ENCODE peak calls at places on chromosome 17, in six cellular contexts. One of them, this sample, is unnamed.
A peak's percentile ranks its signal among the peaks of the same experiment; 100 is the strongest.

GRCh38 chr17:66965801-66966528 is 1.5 kb downstream of the CACNG4 start:
- DNase-seq in adrenal gland: no peak
- DNase-seq in cardiac fibroblast: no peak
- DNase-seq in brain microvascular endothelial cell: no peak
- DNase-seq in astrocyte of the spinal cord: no peak
- DNase-seq in breast epithelium: no peak
- DNase-seq in this sample: no peak

GRCh38 chr17:80187493-80187892 is 17.7 kb downstream of the CARD14 start:
- DNase-seq in adrenal gland: peak; percentile 91
- DNase-seq in cardiac fibroblast: peak; percentile 64
- DNase-seq in brain microvascular endothelial cell: no peak
- DNase-seq in astrocyte of the spinal cord: no peak
- DNase-seq in breast epithelium: peak; percentile 70
- DNase-seq in this sample: no peak

GRCh38 chr17:59361386-59361785 is 29.9 kb downstream of the YPEL2 start:
- DNase-seq in adrenal gland: peak; percentile 43
- DNase-seq in cardiac fibroblast: peak; percentile 87
- DNase-seq in brain microvascular endothelial cell: peak; percentile 94
- DNase-seq in astrocyte of the spinal cord: peak; percentile 52
- DNase-seq in breast epithelium: no peak
- DNase-seq in this sample: no peak

GRCh38 chr17:72702136-72702735 is 390.3 kb downstream of the SLC39A11 start:
- DNase-seq in adrenal gland: no peak
- DNase-seq in cardiac fibroblast: peak; percentile 55
- DNase-seq in brain microvascular endothelial cell: no peak
- DNase-seq in astrocyte of the spinal cord: peak; percentile 74
- DNase-seq in breast epithelium: no peak
- DNase-seq in this sample: no peak

GRCh38 chr17:12415031-12415430 is 250.7 kb upstream of the MYOCD start:
- DNase-seq in adrenal gland: no peak
- DNase-seq in cardiac fibroblast: peak; percentile 14
- DNase-seq in brain microvascular endothelial cell: peak; percentile 88
- DNase-seq in astrocyte of the spinal cord: peak; percentile 80
- DNase-seq in breast epithelium: no peak
- DNase-seq in this sample: no peak

GRCh38 chr17:6494239-6494941 is 50.1 kb downstream of the PIMREG start:
- DNase-seq in adrenal gland: no peak
- DNase-seq in cardiac fibroblast: no peak
- DNase-seq in brain microvascular endothelial cell: no peak
- DNase-seq in astrocyte of the spinal cord: no peak
- DNase-seq in breast epithelium: no peak
- DNase-seq in this sample: no peak

GRCh38 chr17:3603119-3603869 is 5.9 kb downstream of the TRPV1 start:
- DNase-seq in adrenal gland: no peak
- DNase-seq in cardiac fibroblast: peak; percentile 56
- DNase-seq in brain microvascular endothelial cell: peak; percentile 38
- DNase-seq in astrocyte of the spinal cord: peak; percentile 40
- DNase-seq in breast epithelium: no peak
- DNase-seq in this sample: no peak

GRCh38 chr17:74598346-74599022 is 6.4 kb upstream of the CD300LD start:
- DNase-seq in adrenal gland: no peak
- DNase-seq in cardiac fibroblast: no peak
- DNase-seq in brain microvascular endothelial cell: no peak
- DNase-seq in astrocyte of the spinal cord: no peak
- DNase-seq in breast epithelium: no peak
- DNase-seq in this sample: no peak

GRCh38 chr17:1070411-1070810 is 73.5 kb downstream of the TIMM22 start:
- DNase-seq in adrenal gland: no peak
- DNase-seq in cardiac fibroblast: no peak
- DNase-seq in brain microvascular endothelial cell: no peak
- DNase-seq in astrocyte of the spinal cord: no peak
- DNase-seq in breast epithelium: no peak
- DNase-seq in this sample: no peak

GRCh38 chr17:64786337-64786736 is 124.2 kb upstream of the SMURF2 start:
- DNase-seq in adrenal gland: no peak
- DNase-seq in cardiac fibroblast: no peak
- DNase-seq in brain microvascular endothelial cell: no peak
- DNase-seq in astrocyte of the spinal cord: no peak
- DNase-seq in breast epithelium: no peak
- DNase-seq in this sample: no peak

GRCh38 chr17:7476474-7476873 is 3.0 kb downstream of the ZBTB4 start:
- DNase-seq in adrenal gland: peak; percentile 53
- DNase-seq in cardiac fibroblast: peak; percentile 31
- DNase-seq in brain microvascular endothelial cell: no peak
- DNase-seq in astrocyte of the spinal cord: peak; percentile 46
- DNase-seq in breast epithelium: no peak
- DNase-seq in this sample: no peak

GRCh38 chr17:50316016-50316587 is 29.8 kb upstream of the XYLT2 start:
- DNase-seq in adrenal gland: no peak
- DNase-seq in cardiac fibroblast: no peak
- DNase-seq in brain microvascular endothelial cell: no peak
- DNase-seq in astrocyte of the spinal cord: no peak
- DNase-seq in breast epithelium: no peak
- DNase-seq in this sample: no peak

GRCh38 chr17:36632916-36633846 is 31.8 kb downstream of the MRM1 start:
- DNase-seq in adrenal gland: no peak
- DNase-seq in cardiac fibroblast: no peak
- DNase-seq in brain microvascular endothelial cell: no peak
- DNase-seq in astrocyte of the spinal cord: no peak
- DNase-seq in breast epithelium: no peak
- DNase-seq in this sample: no peak

GRCh38 chr17:29376667-29377268 is 13.4 kb upstream of the TAOK1 start:
- DNase-seq in adrenal gland: peak; percentile 78
- DNase-seq in cardiac fibroblast: peak; percentile 91
- DNase-seq in brain microvascular endothelial cell: peak; percentile 90
- DNase-seq in astrocyte of the spinal cord: peak; percentile 90
- DNase-seq in breast epithelium: no peak
- DNase-seq in this sample: peak; percentile 91

GRCh38 chr17:1867307-1867706 is 37.5 kb downstream of the RPA1 start:
- DNase-seq in adrenal gland: no peak
- DNase-seq in cardiac fibroblast: no peak
- DNase-seq in brain microvascular endothelial cell: no peak
- DNase-seq in astrocyte of the spinal cord: no peak
- DNase-seq in breast epithelium: no peak
- DNase-seq in this sample: no peak

GRCh38 chr17:948284-948852 is 31.2 kb downstream of the NXN start:
- DNase-seq in adrenal gland: no peak
- DNase-seq in cardiac fibroblast: no peak
- DNase-seq in brain microvascular endothelial cell: no peak
- DNase-seq in astrocyte of the spinal cord: no peak
- DNase-seq in breast epithelium: no peak
- DNase-seq in this sample: no peak

GRCh38 chr17:41917192-41917591 is 1.6 kb downstream of the ACLY start:
- DNase-seq in adrenal gland: no peak
- DNase-seq in cardiac fibroblast: peak; percentile 76
- DNase-seq in brain microvascular endothelial cell: peak; percentile 19
- DNase-seq in astrocyte of the spinal cord: peak; percentile 73
- DNase-seq in breast epithelium: no peak
- DNase-seq in this sample: no peak

GRCh38 chr17:4540224-4541040 is 14.8 kb downstream of the MYBBP1A start:
- DNase-seq in adrenal gland: peak; percentile 24
- DNase-seq in cardiac fibroblast: no peak
- DNase-seq in brain microvascular endothelial cell: no peak
- DNase-seq in astrocyte of the spinal cord: no peak
- DNase-seq in breast epithelium: no peak
- DNase-seq in this sample: no peak

GRCh38 chr17:5272313-5272712 is 9.8 kb upstream of the RABEP1 start:
- DNase-seq in adrenal gland: no peak
- DNase-seq in cardiac fibroblast: no peak
- DNase-seq in brain microvascular endothelial cell: no peak
- DNase-seq in astrocyte of the spinal cord: no peak
- DNase-seq in breast epithelium: no peak
- DNase-seq in this sample: no peak

GRCh38 chr17:41816637-41817320 is 4.0 kb downstream of the FKBP10 start:
- DNase-seq in adrenal gland: no peak
- DNase-seq in cardiac fibroblast: no peak
- DNase-seq in brain microvascular endothelial cell: no peak
- DNase-seq in astrocyte of the spinal cord: no peak
- DNase-seq in breast epithelium: no peak
- DNase-seq in this sample: no peak

GRCh38 chr17:32161029-32161428 is 18.7 kb downstream of the RHOT1 start:
- DNase-seq in adrenal gland: no peak
- DNase-seq in cardiac fibroblast: no peak
- DNase-seq in brain microvascular endothelial cell: peak; percentile 88
- DNase-seq in astrocyte of the spinal cord: peak; percentile 44
- DNase-seq in breast epithelium: no peak
- DNase-seq in this sample: no peak

GRCh38 chr17:45705123-45706009 is 78.8 kb upstream of the CRHR1 start:
- DNase-seq in adrenal gland: no peak
- DNase-seq in cardiac fibroblast: no peak
- DNase-seq in brain microvascular endothelial cell: peak; percentile 4
- DNase-seq in astrocyte of the spinal cord: no peak
- DNase-seq in breast epithelium: no peak
- DNase-seq in this sample: no peak

GRCh38 chr17:74369221-74369620 is 1.9 kb downstream of the GPR142 start:
- DNase-seq in adrenal gland: no peak
- DNase-seq in cardiac fibroblast: no peak
- DNase-seq in brain microvascular endothelial cell: no peak
- DNase-seq in astrocyte of the spinal cord: no peak
- DNase-seq in breast epithelium: no peak
- DNase-seq in this sample: no peak

GRCh38 chr17:67085406-67085805 is 41.1 kb downstream of the CACNG1 start:
- DNase-seq in adrenal gland: no peak
- DNase-seq in cardiac fibroblast: no peak
- DNase-seq in brain microvascular endothelial cell: no peak
- DNase-seq in astrocyte of the spinal cord: no peak
- DNase-seq in breast epithelium: no peak
- DNase-seq in this sample: no peak

GRCh38 chr17:79836952-79837887 is 2.0 kb downstream of the CBX4 start:
- DNase-seq in adrenal gland: peak; percentile 95
- DNase-seq in cardiac fibroblast: peak; percentile 82
- DNase-seq in brain microvascular endothelial cell: peak; percentile 41
- DNase-seq in astrocyte of the spinal cord: peak; percentile 62
- DNase-seq in breast epithelium: peak; percentile 89
- DNase-seq in this sample: peak; percentile 53

GRCh38 chr17:83189673-83190385 is 110.4 kb downstream of the METRNL start:
- DNase-seq in adrenal gland: no peak
- DNase-seq in cardiac fibroblast: peak; percentile 48
- DNase-seq in brain microvascular endothelial cell: peak; percentile 77
- DNase-seq in astrocyte of the spinal cord: peak; percentile 91
- DNase-seq in breast epithelium: peak; percentile 68
- DNase-seq in this sample: no peak

GRCh38 chr17:38867179-38867994 is 2.5 kb upstream of the LASP1 start:
- DNase-seq in adrenal gland: peak; percentile 55
- DNase-seq in cardiac fibroblast: peak; percentile 76
- DNase-seq in brain microvascular endothelial cell: peak; percentile 76
- DNase-seq in astrocyte of the spinal cord: peak; percentile 75
- DNase-seq in breast epithelium: no peak
- DNase-seq in this sample: no peak
- TF ChIP-seq CTCF in adrenal gland: no peak
- TF ChIP-seq CTCF in cardiac fibroblast: no peak
- TF ChIP-seq CTCF in brain microvascular endothelial cell: peak; percentile 41
- TF ChIP-seq CTCF in astrocyte of the spinal cord: no peak
- TF ChIP-seq CTCF in breast epithelium: no peak
- TF ChIP-seq CTCF in this sample: peak; percentile 18

DNA sequence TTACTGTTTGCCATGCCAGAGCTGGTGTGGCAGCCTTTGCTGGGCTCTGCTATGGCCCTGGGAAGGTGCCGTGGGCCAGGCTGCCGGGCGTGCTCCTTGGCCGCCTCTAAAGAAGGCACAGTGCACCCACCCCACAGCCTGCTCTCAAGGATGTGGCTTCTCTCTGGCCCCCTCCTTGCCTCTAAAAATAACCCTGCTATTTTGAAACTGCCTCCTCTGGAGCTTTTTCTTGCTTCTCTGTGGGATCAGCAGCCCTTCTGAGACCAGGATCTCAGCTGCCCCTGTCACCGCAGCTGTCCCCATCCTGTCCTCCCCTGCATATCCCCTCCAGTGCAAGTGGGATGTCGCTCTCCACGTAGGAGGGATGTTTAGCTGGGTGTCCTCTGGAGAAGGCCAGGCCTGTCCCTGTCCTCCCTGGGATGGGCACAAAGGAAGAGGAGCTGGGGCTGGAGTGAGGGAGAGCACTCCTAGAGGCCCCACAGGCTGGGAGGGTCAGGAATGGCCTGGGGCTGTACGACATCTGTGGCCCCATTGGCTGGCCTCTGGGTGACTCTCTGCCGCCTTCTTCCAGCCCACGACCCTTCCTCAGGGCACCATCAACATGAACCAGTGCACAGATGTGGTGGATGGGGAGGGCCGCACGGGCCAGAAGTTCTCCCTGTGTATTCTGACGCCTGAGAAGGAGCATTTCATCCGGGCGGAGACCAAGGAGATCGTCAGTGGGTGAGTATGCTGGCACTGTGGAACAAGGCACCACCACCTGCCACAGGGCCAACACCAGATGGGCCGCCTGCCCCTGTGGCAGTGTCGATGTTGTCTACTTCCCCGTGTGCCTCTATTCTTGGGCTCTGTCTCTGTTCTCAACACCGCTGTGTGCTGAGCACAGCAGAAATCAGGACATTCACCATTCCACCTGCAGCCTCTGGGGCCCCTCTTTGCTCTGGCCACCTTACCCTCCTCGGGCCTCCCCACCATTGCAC is 79.7 kb downstream of the PLD6 start:
- DNase-seq in adrenal gland: no peak
- DNase-seq in cardiac fibroblast: no peak
- DNase-seq in brain microvascular endothelial cell: no peak
- DNase-seq in astrocyte of the spinal cord: no peak
- DNase-seq in breast epithelium: no peak
- DNase-seq in this sample: no peak
- H3K4me3 ChIP-seq in adrenal gland: no peak overlapping the region
- H3K4me3 ChIP-seq in cardiac fibroblast: no peak overlapping the region
- H3K4me3 ChIP-seq in brain microvascular endothelial cell: no peak overlapping the region
- H3K4me3 ChIP-seq in astrocyte of the spinal cord: no peak overlapping the region
- H3K4me3 ChIP-seq in breast epithelium: no peak overlapping the region
- H3K4me3 ChIP-seq in this sample: no peak overlapping the region

GRCh38 chr17:49254066-49254465 is 23.5 kb upstream of the PHOSPHO1 start:
- DNase-seq in adrenal gland: no peak
- DNase-seq in cardiac fibroblast: no peak
- DNase-seq in brain microvascular endothelial cell: no peak
- DNase-seq in astrocyte of the spinal cord: no peak
- DNase-seq in breast epithelium: no peak
- DNase-seq in this sample: no peak
- TF ChIP-seq CTCF in adrenal gland: no peak
- TF ChIP-seq CTCF in cardiac fibroblast: no peak
- TF ChIP-seq CTCF in brain microvascular endothelial cell: no peak
- TF ChIP-seq CTCF in astrocyte of the spinal cord: no peak
- TF ChIP-seq CTCF in breast epithelium: no peak
- TF ChIP-seq CTCF in this sample: no peak

DNA sequence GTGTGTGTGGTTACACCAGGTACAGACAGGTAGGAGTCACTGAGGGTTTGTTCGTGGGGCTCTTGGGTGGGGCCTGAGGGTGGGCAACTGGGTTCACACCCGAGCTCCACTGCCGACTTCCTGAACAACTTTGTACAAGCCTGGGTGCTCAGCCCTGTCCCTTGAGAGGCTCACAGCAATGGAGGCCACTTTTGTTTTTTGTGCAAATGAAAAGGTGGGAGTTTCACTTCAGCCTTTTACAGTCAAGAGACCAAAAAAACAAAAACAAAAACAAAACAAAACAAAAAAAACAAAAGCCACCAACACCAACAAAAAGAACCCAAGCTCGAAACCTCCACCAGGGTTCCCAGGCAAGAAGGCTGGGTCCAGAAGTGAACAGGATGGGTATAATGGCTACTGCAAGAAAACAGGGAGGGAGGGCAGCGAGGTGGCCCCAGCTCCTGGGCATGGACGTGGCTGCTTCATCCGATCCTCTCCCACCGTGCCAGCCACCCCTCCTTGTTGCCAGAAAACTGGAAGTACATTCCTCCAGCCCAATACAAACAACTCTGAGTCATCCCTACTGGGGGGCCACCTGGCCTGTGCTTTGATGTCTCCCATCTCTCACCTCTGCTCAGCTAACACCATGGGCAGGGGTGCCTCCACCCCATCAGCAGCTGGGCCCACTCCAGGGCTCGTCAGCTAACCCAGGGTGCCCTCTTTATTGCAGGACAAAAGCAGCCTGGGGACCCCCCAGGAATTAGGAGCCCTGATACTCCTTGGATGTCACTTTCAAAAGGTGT is 2.1 kb downstream of the RHBDF2 start:
- DNase-seq in adrenal gland: no peak
- DNase-seq in cardiac fibroblast: no peak
- DNase-seq in brain microvascular endothelial cell: no peak
- DNase-seq in astrocyte of the spinal cord: no peak
- DNase-seq in breast epithelium: no peak
- DNase-seq in this sample: no peak
- H3K4me3 ChIP-seq in adrenal gland: no peak overlapping the region
- H3K4me3 ChIP-seq in cardiac fibroblast: peak overlapping the region; percentile 63
- H3K4me3 ChIP-seq in brain microvascular endothelial cell: no peak overlapping the region
- H3K4me3 ChIP-seq in astrocyte of the spinal cord: peak overlapping the region; percentile 75
- H3K4me3 ChIP-seq in breast epithelium: peak overlapping the region; percentile 67
- H3K4me3 ChIP-seq in this sample: no peak overlapping the region